ENCODE peak calls at places on chromosomes 2 and 18, in nine cellular contexts. One of them, this sample, is unnamed.

GRCh38 chr2:235146206-235146605 is 194.4 kb downstream of the SH3BP4 start:
- DNase-seq in amniotic stem cell: no peak
- DNase-seq in activated CD4-positive, alpha-beta T cell treated with anti-CD3 and anti-CD28 coated beads, Interleukin-2, amount 50 U/mL, for 4 hours: no peak
- DNase-seq in activated CD4-positive, alpha-beta memory T cell treated with anti-CD3 and anti-CD28 coated beads for 36 hours: no peak
- DNase-seq in RKO: no peak
- DNase-seq in amniotic epithelial cell: no peak
- DNase-seq in Kasumi-1: no peak
- DNase-seq in effector CD4-positive, alpha-beta T cell: no peak
- DNase-seq in T-helper 2 cell: no peak
- DNase-seq in this sample: no peak

GRCh38 chr2:175844169-175844568 is 157.9 kb downstream of the LNPK start:
- DNase-seq in Kasumi-1: no peak
- DNase-seq in RKO: peak; percentile 63
- DNase-seq in amniotic epithelial cell: peak; percentile 70
- DNase-seq in activated CD4-positive, alpha-beta T cell treated with anti-CD3 and anti-CD28 coated beads, Interleukin-2, amount 50 U/mL, for 4 hours: no peak
- DNase-seq in activated CD4-positive, alpha-beta memory T cell treated with anti-CD3 and anti-CD28 coated beads for 36 hours: no peak
- DNase-seq in amniotic stem cell: peak; percentile 44
- DNase-seq in T-helper 2 cell: no peak
- DNase-seq in effector CD4-positive, alpha-beta T cell: no peak
- DNase-seq in this sample: peak; percentile 44

GRCh38 chr2:238971318-238972145 is 123.6 kb downstream of the TWIST2 start:
- DNase-seq in effector CD4-positive, alpha-beta T cell: no peak
- DNase-seq in amniotic stem cell: no peak
- DNase-seq in RKO: no peak
- DNase-seq in T-helper 2 cell: no peak
- DNase-seq in activated CD4-positive, alpha-beta memory T cell treated with anti-CD3 and anti-CD28 coated beads for 36 hours: no peak
- DNase-seq in activated CD4-positive, alpha-beta T cell treated with anti-CD3 and anti-CD28 coated beads, Interleukin-2, amount 50 U/mL, for 4 hours: no peak
- DNase-seq in Kasumi-1: no peak
- DNase-seq in amniotic epithelial cell: no peak
- DNase-seq in this sample: no peak

GRCh38 chr2:66957677-66958076 is 439.5 kb upstream of the ETAA1 start:
- DNase-seq in amniotic stem cell: no peak
- DNase-seq in T-helper 2 cell: no peak
- DNase-seq in activated CD4-positive, alpha-beta T cell treated with anti-CD3 and anti-CD28 coated beads, Interleukin-2, amount 50 U/mL, for 4 hours: no peak
- DNase-seq in RKO: no peak
- DNase-seq in amniotic epithelial cell: no peak
- DNase-seq in Kasumi-1: no peak
- DNase-seq in effector CD4-positive, alpha-beta T cell: no peak
- DNase-seq in activated CD4-positive, alpha-beta memory T cell treated with anti-CD3 and anti-CD28 coated beads for 36 hours: no peak
- DNase-seq in this sample: no peak

GRCh38 chr2:41716497-41716896 is 331.3 kb upstream of the PKDCC start:
- DNase-seq in activated CD4-positive, alpha-beta memory T cell treated with anti-CD3 and anti-CD28 coated beads for 36 hours: no peak
- DNase-seq in activated CD4-positive, alpha-beta T cell treated with anti-CD3 and anti-CD28 coated beads, Interleukin-2, amount 50 U/mL, for 4 hours: no peak
- DNase-seq in RKO: no peak
- DNase-seq in amniotic stem cell: no peak
- DNase-seq in amniotic epithelial cell: no peak
- DNase-seq in Kasumi-1: no peak
- DNase-seq in T-helper 2 cell: no peak
- DNase-seq in effector CD4-positive, alpha-beta T cell: no peak
- DNase-seq in this sample: no peak

GRCh38 chr18:35050004-35050623 is 8.9 kb downstream of the MAPRE2 start:
- DNase-seq in RKO: no peak
- DNase-seq in amniotic stem cell: no peak
- DNase-seq in T-helper 2 cell: peak; percentile 18
- DNase-seq in Kasumi-1: no peak
- DNase-seq in activated CD4-positive, alpha-beta memory T cell treated with anti-CD3 and anti-CD28 coated beads for 36 hours: no peak
- DNase-seq in activated CD4-positive, alpha-beta T cell treated with anti-CD3 and anti-CD28 coated beads, Interleukin-2, amount 50 U/mL, for 4 hours: no peak
- DNase-seq in effector CD4-positive, alpha-beta T cell: no peak
- DNase-seq in amniotic epithelial cell: no peak
- DNase-seq in this sample: no peak

GRCh38 chr2:100924520-100925451 is 77.3 kb upstream of the RPL31 start:
- DNase-seq in effector CD4-positive, alpha-beta T cell: peak; percentile 6
- DNase-seq in RKO: no peak
- DNase-seq in amniotic stem cell: no peak
- DNase-seq in amniotic epithelial cell: peak; percentile 93
- DNase-seq in T-helper 2 cell: peak; percentile 77
- DNase-seq in Kasumi-1: no peak
- DNase-seq in activated CD4-positive, alpha-beta memory T cell treated with anti-CD3 and anti-CD28 coated beads for 36 hours: peak; percentile 66
- DNase-seq in activated CD4-positive, alpha-beta T cell treated with anti-CD3 and anti-CD28 coated beads, Interleukin-2, amount 50 U/mL, for 4 hours: peak; percentile 11
- DNase-seq in this sample: peak; percentile 68

GRCh38 chr18:63022429-63023022 is 297.0 kb downstream of the BCL2 start:
- DNase-seq in RKO: no peak
- DNase-seq in effector CD4-positive, alpha-beta T cell: no peak
- DNase-seq in activated CD4-positive, alpha-beta T cell treated with anti-CD3 and anti-CD28 coated beads, Interleukin-2, amount 50 U/mL, for 4 hours: no peak
- DNase-seq in amniotic epithelial cell: no peak
- DNase-seq in amniotic stem cell: no peak
- DNase-seq in T-helper 2 cell: peak; percentile 8
- DNase-seq in Kasumi-1: no peak
- DNase-seq in activated CD4-positive, alpha-beta memory T cell treated with anti-CD3 and anti-CD28 coated beads for 36 hours: peak; percentile 26
- DNase-seq in this sample: peak; percentile 2

GRCh38 chr2:18378020-18378653 is 182.3 kb downstream of the RDH14 start:
- DNase-seq in effector CD4-positive, alpha-beta T cell: peak; percentile 5
- DNase-seq in amniotic epithelial cell: peak; percentile 43
- DNase-seq in T-helper 2 cell: peak; percentile 1
- DNase-seq in activated CD4-positive, alpha-beta memory T cell treated with anti-CD3 and anti-CD28 coated beads for 36 hours: peak; percentile 16
- DNase-seq in amniotic stem cell: peak; percentile 12
- DNase-seq in activated CD4-positive, alpha-beta T cell treated with anti-CD3 and anti-CD28 coated beads, Interleukin-2, amount 50 U/mL, for 4 hours: no peak
- DNase-seq in RKO: peak; percentile 52
- DNase-seq in Kasumi-1: peak; percentile 47
- DNase-seq in this sample: peak; percentile 57

GRCh38 chr2:44989176-44989575 is 20.1 kb downstream of the SIX2 start:
- DNase-seq in Kasumi-1: no peak
- DNase-seq in RKO: no peak
- DNase-seq in effector CD4-positive, alpha-beta T cell: no peak
- DNase-seq in amniotic stem cell: no peak
- DNase-seq in amniotic epithelial cell: no peak
- DNase-seq in activated CD4-positive, alpha-beta T cell treated with anti-CD3 and anti-CD28 coated beads, Interleukin-2, amount 50 U/mL, for 4 hours: no peak
- DNase-seq in activated CD4-positive, alpha-beta memory T cell treated with anti-CD3 and anti-CD28 coated beads for 36 hours: no peak
- DNase-seq in T-helper 2 cell: no peak
- DNase-seq in this sample: no peak

This sample was measured in ACHN.